ENCODE peak calls at places on chromosomes 7 and 10, in six cellular contexts. One of them, this sample, is unnamed. For H3K4me1, the result is how much of the 10 kb centered on the place peaks cover.

GRCh38 chr10:85919358-85920022 is 447.1 kb downstream of the GRID1 start:
- DNase-seq in IMR-90: no peak
- DNase-seq in trophoblast cell: no peak
- DNase-seq in H9: no peak
- DNase-seq in H1: no peak
- DNase-seq in mesenchymal stem cell: no peak
- DNase-seq in this sample: no peak

GRCh38 chr10:84540617-84541288 is 212.4 kb downstream of the CCSER2 start:
- DNase-seq in H1: peak
- DNase-seq in mesenchymal stem cell: peak
- DNase-seq in H9: peak
- DNase-seq in IMR-90: peak
- DNase-seq in trophoblast cell: peak
- DNase-seq in this sample: peak

GRCh38 chr10:119652361-119652760 is 1.2 kb downstream of the BAG3 start:
- DNase-seq in H1: no peak
- DNase-seq in H9: no peak
- DNase-seq in mesenchymal stem cell: peak
- DNase-seq in IMR-90: peak
- DNase-seq in trophoblast cell: peak
- DNase-seq in this sample: no peak

GRCh38 chr10:5434017-5434753 is 21.8 kb downstream of the NET1 start:
- DNase-seq in H1: no peak
- DNase-seq in IMR-90: peak
- DNase-seq in mesenchymal stem cell: peak
- DNase-seq in trophoblast cell: peak
- DNase-seq in H9: no peak
- DNase-seq in this sample: no peak

GRCh38 chr7:28163955-28164354 is 16.6 kb downstream of the JAZF1 start:
- DNase-seq in H9: no peak
- DNase-seq in trophoblast cell: no peak
- DNase-seq in H1: no peak
- DNase-seq in IMR-90: peak
- DNase-seq in mesenchymal stem cell: peak
- DNase-seq in this sample: no peak

GRCh38 chr7:85191383-85191782 is 4.5 kb upstream of the SEMA3D start:
- DNase-seq in mesenchymal stem cell: peak
- DNase-seq in trophoblast cell: no peak
- DNase-seq in H9: no peak
- DNase-seq in H1: no peak
- DNase-seq in IMR-90: peak
- DNase-seq in this sample: no peak

GRCh38 chr7:926061-927030 is 28.1 kb downstream of the ADAP1 start:
- DNase-seq in IMR-90: no peak
- DNase-seq in H9: no peak
- DNase-seq in H1: peak
- DNase-seq in trophoblast cell: no peak
- DNase-seq in mesenchymal stem cell: no peak
- DNase-seq in this sample: no peak

GRCh38 chr10:123786306-123786705 is 105.3 kb downstream of the CPXM2 start:
- DNase-seq in trophoblast cell: no peak
- DNase-seq in mesenchymal stem cell: no peak
- DNase-seq in IMR-90: no peak
- DNase-seq in H1: peak
- DNase-seq in H9: no peak
- DNase-seq in this sample: no peak

GRCh38 chr10:127827354-127828140 is 65.2 kb downstream of the CLRN3 start:
- DNase-seq in mesenchymal stem cell: no peak
- DNase-seq in H9: no peak
- DNase-seq in trophoblast cell: no peak
- DNase-seq in H1: no peak
- DNase-seq in IMR-90: no peak
- DNase-seq in this sample: no peak

GRCh38 chr10:80187060-80187459 is 18.3 kb downstream of the ANXA11 start:
- DNase-seq in H9: no peak
- DNase-seq in trophoblast cell: no peak
- DNase-seq in IMR-90: no peak
- DNase-seq in H1: no peak
- DNase-seq in mesenchymal stem cell: no peak
- DNase-seq in this sample: no peak

GRCh38 chr10:61397175-61397986 is 55.8 kb downstream of the TMEM26 start:
- DNase-seq in IMR-90: peak
- DNase-seq in mesenchymal stem cell: peak
- DNase-seq in H1: no peak
- DNase-seq in trophoblast cell: peak
- DNase-seq in H9: no peak
- DNase-seq in this sample: no peak

GRCh38 chr7:40194743-40195142 is 59.9 kb downstream of the SUGCT start:
- DNase-seq in H1: peak
- DNase-seq in H9: no peak
- DNase-seq in mesenchymal stem cell: peak
- DNase-seq in IMR-90: peak
- DNase-seq in trophoblast cell: no peak
- DNase-seq in this sample: no peak

GRCh38 chr10:17219024-17219423 is 9.0 kb upstream of the VIM start:
- DNase-seq in mesenchymal stem cell: peak
- DNase-seq in H9: no peak
- DNase-seq in H1: no peak
- DNase-seq in trophoblast cell: no peak
- DNase-seq in IMR-90: peak
- DNase-seq in this sample: no peak

GRCh38 chr10:119538632-119539358 is 3.7 kb downstream of the RGS10 start:
- DNase-seq in H1: no peak
- DNase-seq in H9: no peak
- DNase-seq in IMR-90: no peak
- DNase-seq in trophoblast cell: no peak
- DNase-seq in mesenchymal stem cell: no peak
- DNase-seq in this sample: no peak

GRCh38 chr10:14549496-14549895 is 218.8 kb upstream of the FRMD4A start:
- DNase-seq in H9: no peak
- DNase-seq in IMR-90: peak
- DNase-seq in H1: no peak
- DNase-seq in trophoblast cell: no peak
- DNase-seq in mesenchymal stem cell: no peak
- DNase-seq in this sample: no peak

GRCh38 chr7:112594397-112594796 is 113.6 kb downstream of the LSMEM1 start:
- DNase-seq in mesenchymal stem cell: no peak
- DNase-seq in H9: no peak
- DNase-seq in IMR-90: peak
- DNase-seq in H1: no peak
- DNase-seq in trophoblast cell: no peak
- DNase-seq in this sample: no peak

GRCh38 chr10:77949167-77949566 is 22.6 kb upstream of the DLG5 start:
- DNase-seq in IMR-90: peak
- DNase-seq in H9: peak
- DNase-seq in mesenchymal stem cell: peak
- DNase-seq in H1: peak
- DNase-seq in trophoblast cell: peak
- DNase-seq in this sample: no peak

GRCh38 chr7:117385340-117386124 is 41.8 kb downstream of the ASZ1 start:
- DNase-seq in mesenchymal stem cell: peak
- DNase-seq in trophoblast cell: peak
- DNase-seq in IMR-90: peak
- DNase-seq in H1: no peak
- DNase-seq in H9: no peak
- DNase-seq in this sample: no peak

GRCh38 chr7:24756989-24757798 is at the start of gene GSDME:
- DNase-seq in mesenchymal stem cell: peak
- DNase-seq in trophoblast cell: peak
- DNase-seq in H9: peak
- DNase-seq in H1: peak
- DNase-seq in IMR-90: peak
- DNase-seq in this sample: peak

GRCh38 chr7:84092207-84092606 is 102.4 kb downstream of the SEMA3A start:
- DNase-seq in IMR-90: peak
- DNase-seq in H9: no peak
- DNase-seq in mesenchymal stem cell: peak
- DNase-seq in H1: no peak
- DNase-seq in trophoblast cell: no peak
- DNase-seq in this sample: no peak

GRCh38 chr7:92598310-92598981 is 8.3 kb upstream of the FAM133B start:
- DNase-seq in H9: no peak
- DNase-seq in trophoblast cell: no peak
- DNase-seq in H1: no peak
- DNase-seq in mesenchymal stem cell: no peak
- DNase-seq in IMR-90: no peak
- DNase-seq in this sample: no peak

GRCh38 chr7:81503321-81503720 is 266.5 kb downstream of the HGF start:
- DNase-seq in H1: no peak
- DNase-seq in H9: no peak
- DNase-seq in trophoblast cell: no peak
- DNase-seq in IMR-90: no peak
- DNase-seq in mesenchymal stem cell: no peak
- DNase-seq in this sample: no peak

GRCh38 chr10:8435186-8436055 is 380.9 kb downstream of the GATA3 start:
- DNase-seq in H1: no peak
- DNase-seq in trophoblast cell: peak
- DNase-seq in H9: no peak
- DNase-seq in IMR-90: no peak
- DNase-seq in mesenchymal stem cell: no peak
- DNase-seq in this sample: no peak

GRCh38 chr7:38398725-38399321 is 125.4 kb upstream of the TARP start:
- DNase-seq in IMR-90: peak
- DNase-seq in mesenchymal stem cell: peak
- DNase-seq in trophoblast cell: peak
- DNase-seq in H9: peak
- DNase-seq in H1: peak
- DNase-seq in this sample: peak

GRCh38 chr7:74272305-74273038 is 16.7 kb upstream of the CLIP2 start:
- DNase-seq in H9: peak
- DNase-seq in mesenchymal stem cell: peak
- DNase-seq in H1: no peak
- DNase-seq in IMR-90: peak
- DNase-seq in trophoblast cell: peak
- DNase-seq in this sample: no peak

GRCh38 chr7:52911326-52911725 is 124.1 kb upstream of the POM121L12 start:
- DNase-seq in IMR-90: no peak
- DNase-seq in mesenchymal stem cell: no peak
- DNase-seq in H1: no peak
- DNase-seq in H9: no peak
- DNase-seq in trophoblast cell: no peak
- DNase-seq in this sample: no peak

GRCh38 chr7:52909935-52910334 is 125.5 kb upstream of the POM121L12 start:
- DNase-seq in IMR-90: no peak
- DNase-seq in H9: no peak
- DNase-seq in H1: no peak
- DNase-seq in trophoblast cell: no peak
- DNase-seq in mesenchymal stem cell: no peak
- DNase-seq in this sample: no peak

GRCh38 chr7:52911795-52912194 is 123.6 kb upstream of the POM121L12 start:
- DNase-seq in mesenchymal stem cell: no peak
- DNase-seq in H9: no peak
- DNase-seq in IMR-90: no peak
- DNase-seq in H1: no peak
- DNase-seq in trophoblast cell: no peak
- DNase-seq in this sample: no peak
- H4K91ac ChIP-seq in mesenchymal stem cell: no peak
- H4K91ac ChIP-seq in H9: no peak
- H4K91ac ChIP-seq in IMR-90: no peak
- H4K91ac ChIP-seq in H1: no peak
- H4K91ac ChIP-seq in trophoblast cell: no peak
- H4K91ac ChIP-seq in this sample: no peak

GRCh38 chr7:102425639-102426267 is 7.6 kb upstream of the ORAI2 start:
- DNase-seq in H9: peak
- DNase-seq in mesenchymal stem cell: no peak
- DNase-seq in trophoblast cell: peak
- DNase-seq in IMR-90: no peak
- DNase-seq in H1: no peak
- DNase-seq in this sample: no peak
- H3K27ac ChIP-seq in H9: no peak
- H3K27ac ChIP-seq in mesenchymal stem cell: peak
- H3K27ac ChIP-seq in trophoblast cell: no peak
- H3K27ac ChIP-seq in IMR-90: no peak
- H3K27ac ChIP-seq in H1: no peak
- H3K27ac ChIP-seq in this sample: no peak

GRCh38 chr7:154852205-154852604 is 150.7 kb downstream of the PAXIP1 start:
- DNase-seq in IMR-90: no peak
- DNase-seq in H1: no peak
- DNase-seq in mesenchymal stem cell: no peak
- DNase-seq in H9: no peak
- DNase-seq in trophoblast cell: no peak
- DNase-seq in this sample: no peak

GRCh38 chr7:154844499-154844898 is 158.4 kb downstream of the PAXIP1 start:
- DNase-seq in IMR-90: no peak
- DNase-seq in mesenchymal stem cell: no peak
- DNase-seq in H1: no peak
- DNase-seq in trophoblast cell: no peak
- DNase-seq in H9: no peak
- DNase-seq in this sample: no peak

GRCh38 chr7:154843670-154844237 is 159.2 kb downstream of the PAXIP1 start:
- DNase-seq in H9: no peak
- DNase-seq in H1: no peak
- DNase-seq in IMR-90: no peak
- DNase-seq in mesenchymal stem cell: no peak
- DNase-seq in trophoblast cell: no peak
- DNase-seq in this sample: no peak

GRCh38 chr7:154844955-154845354 is 158.0 kb downstream of the PAXIP1 start:
- DNase-seq in trophoblast cell: no peak
- DNase-seq in H1: no peak
- DNase-seq in IMR-90: no peak
- DNase-seq in H9: no peak
- DNase-seq in mesenchymal stem cell: no peak
- DNase-seq in this sample: no peak

DNA sequence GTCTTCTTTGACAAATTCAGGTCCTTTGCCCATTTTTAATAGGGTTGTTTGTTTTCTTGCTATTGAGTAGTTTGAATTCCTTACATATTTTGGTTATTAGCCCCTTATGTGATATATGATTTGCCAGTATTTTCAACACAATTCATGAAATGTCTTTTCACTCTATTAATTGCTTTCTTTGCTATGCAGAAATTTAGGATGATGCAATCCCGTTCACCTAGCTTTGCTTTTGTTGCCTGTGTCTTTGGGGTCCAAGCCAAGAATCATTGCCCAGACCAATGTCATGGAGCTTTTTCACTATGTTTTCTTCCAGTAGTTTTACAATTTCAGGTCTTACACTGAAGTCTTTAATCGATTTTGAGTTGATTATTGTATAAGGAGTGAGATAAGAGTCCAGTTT is 154.5 kb downstream of the PAXIP1 start:
- DNase-seq in H1: no peak
- DNase-seq in trophoblast cell: no peak
- DNase-seq in IMR-90: no peak
- DNase-seq in H9: no peak
- DNase-seq in mesenchymal stem cell: no peak
- DNase-seq in this sample: no peak
- H3K4me1 ChIP-seq in H1: under half
- H3K4me1 ChIP-seq in trophoblast cell: under half
- H3K4me1 ChIP-seq in IMR-90: under half
- H3K4me1 ChIP-seq in H9: under half
- H3K4me1 ChIP-seq in mesenchymal stem cell: under half
- H3K4me1 ChIP-seq in this sample: under half

DNA sequence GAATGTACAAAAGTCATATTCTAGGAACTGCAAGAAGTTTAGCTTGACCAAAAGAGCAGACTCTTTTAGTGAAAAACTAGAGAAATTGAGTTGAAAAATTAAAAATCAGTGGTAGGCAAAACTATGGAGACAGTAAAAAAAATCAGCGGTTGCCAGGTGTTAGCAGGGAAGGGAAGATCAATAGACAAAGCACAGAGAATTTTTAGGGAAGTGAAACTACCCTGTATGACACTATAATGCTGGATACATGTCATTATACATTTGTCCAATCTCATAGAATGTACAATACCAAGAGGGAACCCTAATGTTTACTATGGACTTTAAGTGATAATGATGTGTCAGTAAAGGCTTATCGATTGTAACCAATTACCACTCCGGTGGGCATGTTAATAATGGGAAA is 761.9 kb downstream of the MAGI2 start:
- DNase-seq in H9: no peak
- DNase-seq in IMR-90: no peak
- DNase-seq in trophoblast cell: no peak
- DNase-seq in mesenchymal stem cell: no peak
- DNase-seq in H1: no peak
- DNase-seq in this sample: no peak
- H4K91ac ChIP-seq in H9: no peak
- H4K91ac ChIP-seq in IMR-90: no peak
- H4K91ac ChIP-seq in trophoblast cell: no peak
- H4K91ac ChIP-seq in mesenchymal stem cell: no peak
- H4K91ac ChIP-seq in H1: no peak
- H4K91ac ChIP-seq in this sample: no peak

This sample was measured in neuronal stem cell.